ENCODE peak calls at places on chromosomes 11 and 22, in eight cellular contexts. Q, J, K, P, W, G, E and N are unnamed samples.

GRCh38 chr11:74138572-74138971 is 32.2 kb downstream of the C2CD3 start:
- DNase-seq in Q (no peak), J (no peak), K (no peak), P (no peak), W (peak; percentile 98), G (no peak), E (no peak), N (peak; percentile 96)

GRCh38 chr11:128488471-128488870 is 98.9 kb downstream of the ETS1 start:
- DNase-seq in Q (no peak), J (no peak), K (no peak), P (no peak), W (peak; percentile 95), G (no peak), E (no peak), N (peak; percentile 99)

GRCh38 chr11:47109882-47110281 is 66.8 kb downstream of the ARFGAP2 start:
- DNase-seq in Q (no peak), J (no peak), K (no peak), P (no peak), W (no peak), G (no peak), E (no peak), N (no peak)

GRCh38 chr22:29626497-29627195 is 23.2 kb downstream of the NF2 start:
- DNase-seq in Q (no peak), J (no peak), K (no peak), P (no peak), W (peak; percentile 91), G (no peak), E (no peak), N (peak; percentile 96)

GRCh38 chr22:45083659-45084305 is 74.0 kb upstream of the PHF21B start:
- DNase-seq in Q (no peak), J (no peak), K (no peak), P (no peak), W (peak; percentile 79), G (no peak), E (no peak), N (peak; percentile 89)

GRCh38 chr11:92512204-92512569 is 287.6 kb downstream of the FAT3 start:
- DNase-seq in Q (no peak), J (no peak), K (no peak), P (no peak), W (no peak), G (no peak), E (no peak), N (no peak)

GRCh38 chr11:62001450-62002178 is 34.2 kb upstream of the FTH1 start:
- DNase-seq in Q (no peak), J (no peak), K (no peak), P (no peak), W (no peak), G (no peak), E (no peak), N (peak; percentile 41)

GRCh38 chr11:31656051-31656450 is 146.5 kb downstream of the ELP4 start:
- DNase-seq in Q (no peak), J (no peak), K (no peak), P (no peak), W (peak; percentile 39), G (no peak), E (no peak), N (peak; percentile 20)

GRCh38 chr11:16891964-16892363 is 122.2 kb downstream of the PLEKHA7 start:
- DNase-seq in Q (no peak), J (no peak), K (no peak), P (no peak), W (peak; percentile 89), G (no peak), E (no peak), N (peak; percentile 80)